ENCODE peak calls at places on chromosomes 16 and 17, in eight cellular contexts. X is tibial nerve, U is ovary, Q is GM12878, H is H1, L is A549, R is transverse colon, C is sigmoid colon. O is an unnamed sample.

GRCh38 chr17:47243737-47244598 is 9.7 kb upstream of the ITGB3 start:
- DNase-seq in X (no peak), U (no peak), Q (no peak), H (no peak), L (no peak), R (no peak), C (no peak), O (no peak)

GRCh38 chr16:22008215-22009142 is 568 bp downstream of the MOSMO start:
- DNase-seq in X (no peak), U (peak), Q (no peak), H (peak), L (peak), R (peak), C (peak), O (no peak)

GRCh38 chr16:58280146-58280845 is 14.5 kb downstream of the PRSS54 start:
- DNase-seq in X (no peak), U (no peak), Q (no peak), H (no peak), L (no peak), R (no peak), C (no peak), O (no peak)

GRCh38 chr16:86362155-86362849 is 148.0 kb upstream of the FOXF1 start:
- DNase-seq in X (no peak), U (no peak), Q (no peak), H (no peak), L (no peak), R (no peak), C (no peak), O (no peak)

GRCh38 chr17:79991924-79992656 is 43.6 kb downstream of the TBC1D16 start:
- DNase-seq in X (no peak), U (peak), Q (no peak), H (no peak), L (peak), R (peak), C (no peak), O (peak)

GRCh38 chr16:57797526-57798266 is 4.6 kb downstream of the KIFC3 start:
- DNase-seq in X (no peak), U (no peak), Q (no peak), H (peak), L (peak), R (no peak), C (no peak), O (peak)

GRCh38 chr17:4176803-4177472 is 33.9 kb downstream of the CYB5D2 start:
- DNase-seq in X (no peak), U (no peak), Q (no peak), H (no peak), L (no peak), R (no peak), C (no peak), O (no peak)

GRCh38 chr16:87789437-87790277 is 23.9 kb upstream of the KLHDC4 start:
- DNase-seq in X (no peak), U (no peak), Q (no peak), H (no peak), L (peak), R (no peak), C (peak), O (peak)

GRCh38 chr17:70074991-70075390 is at the start of gene KCNJ16:
- DNase-seq in X (no peak), U (no peak), Q (no peak), H (no peak), L (peak), R (peak), C (no peak), O (no peak)

GRCh38 chr17:51500454-51500853 is 240.1 kb downstream of the UTP18 start:
- DNase-seq in X (no peak), U (no peak), Q (no peak), H (no peak), L (no peak), R (no peak), C (no peak), O (no peak)

GRCh38 chr17:33229499-33229898 is 63.6 kb downstream of the ASIC2 start:
- DNase-seq in X (no peak), U (peak), Q (no peak), H (no peak), L (no peak), R (no peak), C (no peak), O (no peak)

GRCh38 chr17:68455756-68456528 is 1.4 kb downstream of the WIPI1 start:
- DNase-seq in X (peak), U (no peak), Q (no peak), H (no peak), L (peak), R (peak), C (no peak), O (peak)

GRCh38 chr16:19382887-19383816 is 34.5 kb upstream of the TMC5 start:
- DNase-seq in X (no peak), U (no peak), Q (no peak), H (no peak), L (no peak), R (no peak), C (no peak), O (no peak)

GRCh38 chr17:61303334-61304096 is 96.1 kb upstream of the TBX2 start:
- DNase-seq in X (no peak), U (no peak), Q (no peak), H (no peak), L (no peak), R (no peak), C (no peak), O (no peak)

GRCh38 chr17:68289936-68290267 is 1.0 kb downstream of the SLC16A6 start:
- DNase-seq in X (no peak), U (no peak), Q (no peak), H (no peak), L (no peak), R (no peak), C (no peak), O (no peak)

GRCh38 chr17:30433514-30433913 is 43.7 kb upstream of the GOSR1 start:
- DNase-seq in X (no peak), U (no peak), Q (no peak), H (no peak), L (peak), R (no peak), C (no peak), O (no peak)

GRCh38 chr17:54408741-54409140 is 491.9 kb upstream of the TOM1L1 start:
- DNase-seq in X (no peak), U (no peak), Q (no peak), H (no peak), L (no peak), R (no peak), C (no peak), O (no peak)

GRCh38 chr16:9151597-9151996 is 60.2 kb downstream of the HAPSTR1 start:
- DNase-seq in X (no peak), U (no peak), Q (no peak), H (no peak), L (no peak), R (no peak), C (no peak), O (peak)

GRCh38 chr17:53628011-53628410 is 194.7 kb upstream of the KIF2B start:
- DNase-seq in X (no peak), U (no peak), Q (no peak), H (no peak), L (no peak), R (no peak), C (no peak), O (no peak)

GRCh38 chr17:78278139-78278741 is 46.8 kb downstream of the TMEM235 start:
- DNase-seq in X (no peak), U (no peak), Q (no peak), H (no peak), L (no peak), R (peak), C (no peak), O (no peak)
- TF ChIP-seq EP300 in X (no peak), U (no peak), Q (no peak), H (no peak), L (no peak), R (no peak), C (no peak), O (no peak)

GRCh38 chr16:56610609-56611111 is 2.3 kb downstream of the MT2A start:
- DNase-seq in X (no peak), U (no peak), Q (no peak), H (no peak), L (no peak), R (no peak), C (no peak), O (no peak)
- TF ChIP-seq EP300 in X (no peak), U (no peak), Q (no peak), H (no peak), L (no peak), R (no peak), C (no peak), O (no peak)

GRCh38 chr17:50459081-50459676 is 9.5 kb downstream of the CHAD start:
- DNase-seq in X (no peak), U (no peak), Q (no peak), H (no peak), L (peak), R (peak), C (no peak), O (peak)
- TF ChIP-seq EP300 in X (no peak), U (no peak), Q (no peak), H (no peak), L (no peak), R (no peak), C (no peak), O (peak)

GRCh38 chr16:66948034-66948821 is 12.8 kb upstream of the CES3 start:
- DNase-seq in X (no peak), U (peak), Q (no peak), H (no peak), L (no peak), R (peak), C (no peak), O (no peak)

GRCh38 chr16:66946974-66947301 is 11.6 kb downstream of the CES2 start:
- DNase-seq in X (no peak), U (no peak), Q (no peak), H (no peak), L (no peak), R (no peak), C (no peak), O (no peak)

GRCh38 chr16:66946541-66946940 is 11.2 kb downstream of the CES2 start:
- DNase-seq in X (no peak), U (no peak), Q (no peak), H (no peak), L (no peak), R (no peak), C (no peak), O (no peak)

GRCh38 chr16:66945939-66946338 is 10.6 kb downstream of the CES2 start:
- DNase-seq in X (no peak), U (no peak), Q (no peak), H (no peak), L (no peak), R (no peak), C (no peak), O (no peak)

GRCh38 chr16:66947302-66948033 is 12.2 kb downstream of the CES2 start:
- DNase-seq in X (peak), U (peak), Q (peak), H (peak), L (peak), R (peak), C (peak), O (peak)
- TF ChIP-seq EP300 in X (no peak), U (no peak), Q (no peak), H (no peak), L (no peak), R (no peak), C (no peak), O (no peak)

GRCh38 chr16:89364603-89365002 is 125.8 kb downstream of the ANKRD11 start:
- DNase-seq in X (no peak), U (no peak), Q (no peak), H (no peak), L (no peak), R (no peak), C (no peak), O (no peak)

GRCh38 chr16:89365996-89366395 is 124.4 kb downstream of the ANKRD11 start:
- DNase-seq in X (no peak), U (no peak), Q (no peak), H (no peak), L (no peak), R (no peak), C (no peak), O (no peak)

GRCh38 chr16:89365044-89365467 is 125.3 kb downstream of the ANKRD11 start:
- DNase-seq in X (no peak), U (no peak), Q (no peak), H (no peak), L (no peak), R (no peak), C (no peak), O (no peak)

GRCh38 chr16:89361756-89362155 is 128.6 kb downstream of the ANKRD11 start:
- DNase-seq in X (no peak), U (no peak), Q (no peak), H (no peak), L (no peak), R (no peak), C (no peak), O (no peak)

GRCh38 chr16:89363621-89364393 is 126.6 kb downstream of the ANKRD11 start:
- DNase-seq in X (no peak), U (no peak), Q (no peak), H (no peak), L (peak), R (peak), C (no peak), O (peak)
- TF ChIP-seq EP300 in X (no peak), U (no peak), Q (no peak), H (no peak), L (no peak), R (no peak), C (no peak), O (no peak)

DNA sequence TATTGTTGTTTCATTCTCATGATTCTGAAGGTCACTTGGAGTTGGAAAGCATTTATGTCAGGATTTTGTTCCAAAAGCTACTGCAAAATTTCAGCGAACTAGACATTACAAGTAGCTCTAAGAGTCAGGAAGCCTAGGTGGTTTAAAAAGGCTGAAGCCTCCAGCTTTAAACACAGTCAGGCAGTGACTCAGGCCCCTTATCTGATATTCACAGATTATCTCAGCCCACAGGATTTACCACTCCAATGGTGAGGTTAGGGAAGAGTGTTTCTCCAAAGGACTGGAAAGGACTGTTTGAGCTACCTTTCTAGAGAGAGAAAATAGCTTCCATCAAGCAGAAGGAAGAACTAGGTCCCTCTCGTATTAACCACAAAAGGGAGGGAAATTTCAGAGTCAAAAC is 624.4 kb upstream of the C16orf82 start:
- DNase-seq in X (no peak), U (no peak), Q (no peak), H (no peak), L (no peak), R (no peak), C (no peak), O (no peak)
- TF ChIP-seq EP300 in X (no peak), U (no peak), Q (no peak), H (no peak), L (no peak), R (no peak), C (no peak), O (no peak)

DNA sequence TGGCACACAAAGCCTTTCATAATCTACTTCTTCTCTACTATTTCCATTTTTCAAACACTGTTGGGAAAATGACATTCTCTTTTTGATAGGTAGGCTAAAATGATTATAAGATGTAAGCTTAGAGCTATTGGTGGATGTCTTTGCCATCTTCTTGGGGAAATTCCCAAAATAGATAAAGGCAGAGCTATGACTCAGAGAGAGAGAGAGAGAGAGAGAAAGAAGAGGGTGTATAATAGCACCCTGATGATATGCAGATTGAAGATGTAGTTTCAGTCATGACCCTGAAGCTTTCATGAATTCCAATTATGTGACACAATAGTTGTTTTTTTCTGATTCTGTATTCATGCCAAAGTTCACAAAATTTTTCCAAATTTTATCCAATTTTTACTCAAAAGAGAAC is 529.1 kb downstream of the HS3ST4 start:
- DNase-seq in X (no peak), U (no peak), Q (no peak), H (no peak), L (no peak), R (no peak), C (no peak), O (no peak)
- TF ChIP-seq EP300 in X (no peak), U (no peak), Q (no peak), H (no peak), L (no peak), R (no peak), C (no peak), O (no peak)

O was measured in HepG2.